ENCODE peak calls at places on chromosomes 2 and 18, in five cellular contexts. Z is activated T-cell treated with anti-CD3 and anti-CD28 coated beads for 24 hours; H is stimulated activated CD4-positive, alpha-beta T cell treated with anti-CD3 and anti-CD28 coated beads, TNF-alpha, amount 100 ng/mL, for 4 hours; N is GM04503; O is activated CD4-positive, alpha-beta T cell treated with anti-CD3 and anti-CD28 coated beads for 4 hours. C is an unnamed sample.

GRCh38 chr2:73998451-73998850 is 13.7 kb downstream of the TET3 start:
- DNase-seq in H (no peak), Z (no peak), N (no peak), O (peak; percentile 34), C (no peak)

GRCh38 chr2:234146087-234146826 is 95.8 kb downstream of the SPP2 start:
- DNase-seq in O (no peak), N (peak; percentile 66), Z (no peak), H (no peak), C (peak; percentile 90)

GRCh38 chr2:163428187-163428586 is 307.6 kb downstream of the FIGN start:
- DNase-seq in N (no peak), Z (no peak), O (no peak), H (no peak), C (no peak)

GRCh38 chr18:59084286-59084779 is 55.4 kb upstream of the SEC11C start:
- DNase-seq in O (peak; percentile 60), H (peak; percentile 29), N (no peak), Z (peak; percentile 63), C (peak; percentile 85)

GRCh38 chr2:181106229-181106628 is 125.8 kb downstream of the UBE2E3 start:
- DNase-seq in O (no peak), N (no peak), Z (no peak), H (no peak), C (peak; percentile 5)

GRCh38 chr2:240850026-240850425 is 18.6 kb upstream of the AGXT start:
- DNase-seq in N (no peak), O (no peak), Z (no peak), H (no peak), C (no peak)

GRCh38 chr2:28360742-28361293 is 31.8 kb upstream of the FOSL2 start:
- DNase-seq in O (no peak), H (no peak), N (no peak), Z (no peak), C (peak; percentile 50)

GRCh38 chr18:69944434-69944833 is 3.2 kb downstream of the CD226 start:
- DNase-seq in N (no peak), Z (no peak), H (no peak), O (no peak), C (no peak)

GRCh38 chr2:11869423-11869991 is 123.1 kb downstream of the LPIN1 start:
- DNase-seq in Z (no peak), N (no peak), H (no peak), O (no peak), C (no peak)

GRCh38 chr2:31170071-31170698 is 31.9 kb upstream of the GALNT14 start:
- DNase-seq in Z (peak; percentile 38), O (peak; percentile 28), H (peak; percentile 5), N (peak; percentile 13), C (peak; percentile 84)

GRCh38 chr18:63154350-63155152 is 165.0 kb downstream of the BCL2 start:
- DNase-seq in Z (no peak), H (no peak), O (no peak), N (no peak), C (no peak)

GRCh38 chr2:109135572-109136185 is 6.7 kb downstream of the SH3RF3 start:
- DNase-seq in H (no peak), N (no peak), O (no peak), Z (no peak), C (no peak)

GRCh38 chr18:75341267-75341666 is 86.2 kb downstream of the SMIM21 start:
- DNase-seq in N (no peak), H (no peak), O (no peak), Z (no peak), C (no peak)

GRCh38 chr2:24048662-24049484 is 668 bp upstream of the FKBP1B start:
- DNase-seq in O (no peak), N (no peak), H (no peak), Z (no peak), C (no peak)

GRCh38 chr2:225479386-225479785 is 79.9 kb downstream of the NYAP2 start:
- DNase-seq in Z (no peak), N (no peak), H (no peak), O (no peak), C (no peak)

GRCh38 chr18:80143876-80144275 is 34.8 kb downstream of the ADNP2 start:
- DNase-seq in O (no peak), N (no peak), Z (no peak), H (no peak), C (no peak)

GRCh38 chr2:37635359-37636208 is 35.9 kb downstream of the CDC42EP3 start:
- DNase-seq in O (peak; percentile 75), N (no peak), H (peak; percentile 58), Z (peak; percentile 74), C (no peak)

GRCh38 chr2:99645960-99646359 is 156.1 kb upstream of the REV1 start:
- DNase-seq in Z (no peak), H (no peak), N (no peak), O (no peak), C (no peak)

GRCh38 chr2:70181363-70181956 is 9.4 kb downstream of the C2orf42 start:
- DNase-seq in N (no peak), Z (no peak), H (no peak), O (no peak), C (no peak)

GRCh38 chr18:8730080-8730827 is 24.9 kb downstream of the MTCL1 start:
- DNase-seq in H (no peak), N (no peak), Z (no peak), O (no peak), C (no peak)

GRCh38 chr18:70181015-70181414 is 24.5 kb downstream of the RTTN start:
- DNase-seq in H (no peak), Z (no peak), O (no peak), N (peak; percentile 63), C (peak; percentile 67)

GRCh38 chr18:3255611-3256165 is 6.2 kb upstream of the MYL12B start:
- DNase-seq in H (no peak), N (no peak), O (no peak), Z (no peak), C (no peak)

GRCh38 chr2:96353606-96354095 is 18.1 kb downstream of the NCAPH start:
- DNase-seq in O (no peak), H (no peak), N (peak; percentile 78), Z (no peak), C (peak; percentile 49)

GRCh38 chr2:200742426-200742825 is 69.3 kb upstream of the BZW1 start:
- DNase-seq in H (no peak), O (no peak), N (peak; percentile 22), Z (no peak), C (peak; percentile 77)

GRCh38 chr18:73101977-73102376 is 234.2 kb upstream of the NETO1 start:
- DNase-seq in N (no peak), O (no peak), Z (no peak), H (no peak), C (no peak)

GRCh38 chr2:164388511-164388910 is 232.8 kb downstream of the GRB14 start:
- DNase-seq in O (no peak), H (no peak), N (peak; percentile 36), Z (no peak), C (peak; percentile 74)

GRCh38 chr18:63949068-63949737 is at the start of gene HMSD:
- DNase-seq in H (no peak), O (peak; percentile 26), Z (peak; percentile 38), N (no peak), C (peak; percentile 74)

GRCh38 chr18:46502444-46502843 is 154.6 kb downstream of the LOXHD1 start:
- DNase-seq in H (no peak), Z (no peak), O (no peak), N (no peak), C (no peak)

GRCh38 chr2:198127627-198128026 is 323.2 kb downstream of the PLCL1 start:
- DNase-seq in N (no peak), O (peak; percentile 25), Z (peak; percentile 20), H (peak; percentile 24), C (peak; percentile 66)

C was measured in AG08395.